ENCODE peak calls at places on chromosomes 6 and 20, in four cellular contexts. U is CD4-positive, alpha-beta memory T cell; M is psoas muscle; K is PC-3. R is an unnamed sample.

GRCh38 chr6:83908813-83909212 is 49.3 kb downstream of the CYB5R4 start:
- DNase-seq in U (no peak), M (no peak), K (peak; percentile 21), R (no peak)

GRCh38 chr20:35398660-35399144 is 13.1 kb downstream of the UQCC1 start:
- DNase-seq in U (no peak), M (no peak), K (no peak), R (no peak)

GRCh38 chr6:151914475-151914874 is 107.0 kb downstream of the ESR1 start:
- DNase-seq in U (no peak), M (no peak), K (peak; percentile 84), R (no peak)

GRCh38 chr6:90604546-90604945 is 17.7 kb upstream of the MAP3K7 start:
- DNase-seq in U (no peak), M (no peak), K (no peak), R (no peak)

GRCh38 chr6:89952361-89952680 is 58.1 kb downstream of the GJA10 start:
- DNase-seq in U (no peak), M (no peak), K (no peak), R (no peak)

GRCh38 chr6:15818044-15818443 is 155.2 kb upstream of the DTNBP1 start:
- DNase-seq in U (no peak), M (no peak), K (no peak), R (no peak)

GRCh38 chr6:112017169-112017568 is 36.7 kb upstream of the CCN6 start:
- DNase-seq in U (no peak), M (no peak), K (no peak), R (no peak)

GRCh38 chr6:45436544-45437440 is 59.1 kb upstream of the SUPT3H start:
- DNase-seq in U (peak; percentile 32), M (no peak), K (peak; percentile 65), R (no peak)

GRCh38 chr20:38979434-38979833 is 17.3 kb downstream of the DHX35 start:
- DNase-seq in U (no peak), M (no peak), K (no peak), R (no peak)

GRCh38 chr6:151740820-151741219 is 66.7 kb upstream of the ESR1 start:
- DNase-seq in U (no peak), M (no peak), K (no peak), R (no peak)

GRCh38 chr6:37323568-37323967 is 30.2 kb upstream of the RNF8 start:
- DNase-seq in U (no peak), M (no peak), K (no peak), R (no peak)

GRCh38 chr6:145247677-145248419 is 487.5 kb downstream of the EPM2A start:
- DNase-seq in U (no peak), M (no peak), K (peak; percentile 87), R (no peak)

GRCh38 chr6:107789361-107789760 is 34.8 kb downstream of the SCML4 start:
- DNase-seq in U (no peak), M (no peak), K (no peak), R (no peak)

GRCh38 chr6:50087231-50087954 is 37.7 kb upstream of the DEFB112 start:
- DNase-seq in U (no peak), M (no peak), K (peak; percentile 61), R (no peak)

GRCh38 chr6:46451343-46451742 is 39.9 kb downstream of the RCAN2 start:
- DNase-seq in U (no peak), M (no peak), K (no peak), R (no peak)

GRCh38 chr20:34938466-34939163 is 17.0 kb downstream of the GSS start:
- DNase-seq in U (no peak), M (peak; percentile 80), K (no peak), R (no peak)

GRCh38 chr6:134502614-134503541 is 185.0 kb upstream of the SGK1 start:
- DNase-seq in U (no peak), M (no peak), K (no peak), R (no peak)

GRCh38 chr20:10790013-10790412 is 116.2 kb upstream of the JAG1 start:
- DNase-seq in U (no peak), M (no peak), K (no peak), R (no peak)

GRCh38 chr6:68990313-68990712 is 355.2 kb downstream of the ADGRB3 start:
- DNase-seq in U (no peak), M (no peak), K (no peak), R (no peak)

GRCh38 chr20:33180169-33180568 is 12.2 kb downstream of the BPIFA2 start:
- DNase-seq in U (no peak), M (no peak), K (no peak), R (no peak)

GRCh38 chr20:50765674-50766073 is 29.2 kb upstream of the BCAS4 start:
- DNase-seq in U (no peak), M (no peak), K (no peak), R (no peak)

GRCh38 chr20:57882451-57883161 is 172.8 kb upstream of the PMEPA1 start:
- DNase-seq in U (no peak), M (no peak), K (peak; percentile 85), R (no peak)

GRCh38 chr6:166705070-166705469 is 78.0 kb upstream of the RPS6KA2 start:
- DNase-seq in U (no peak), M (no peak), K (no peak), R (no peak)

GRCh38 chr6:127956260-127956888 is 55.5 kb upstream of the THEMIS start:
- DNase-seq in U (no peak), M (no peak), K (peak; percentile 37), R (no peak)

GRCh38 chr6:79427721-79428120 is 109.5 kb downstream of the LCA5 start:
- DNase-seq in U (no peak), M (no peak), K (no peak), R (no peak)

GRCh38 chr20:11919571-11919970 is 1.9 kb downstream of the BTBD3 start:
- DNase-seq in U (no peak), M (no peak), K (no peak), R (no peak)

GRCh38 chr6:71556141-71556540 is 267.5 kb downstream of the OGFRL1 start:
- DNase-seq in U (no peak), M (no peak), K (no peak), R (no peak)

GRCh38 chr6:52364480-52365166 is 2.7 kb downstream of the PAQR8 start:
- DNase-seq in U (no peak), M (no peak), K (no peak), R (no peak)

GRCh38 chr20:26207237-26207966 is 510.7 kb upstream of the ZNF337 start:
- DNase-seq in U (no peak), M (no peak), K (no peak), R (no peak)
- H3K27me3 ChIP-seq in U (no peaks in the 10 kb centered on the region), M (peaks cover 39% of the 10 kb centered on the region), K (no peaks in the 10 kb centered on the region), R (peaks cover 5% of the 10 kb centered on the region)

GRCh38 chr20:37254114-37254878 is 7.3 kb downstream of the GHRH start:
- DNase-seq in U (no peak), M (no peak), K (no peak), R (no peak)

GRCh38 chr20:37257993-37258392 is 3.6 kb downstream of the GHRH start:
- DNase-seq in U (no peak), M (no peak), K (no peak), R (no peak)

GRCh38 chr20:37257530-37257929 is 4.1 kb downstream of the GHRH start:
- DNase-seq in U (no peak), M (no peak), K (no peak), R (no peak)

GRCh38 chr20:37259031-37259430 is 2.6 kb downstream of the GHRH start:
- DNase-seq in U (no peak), M (no peak), K (no peak), R (no peak)

DNA sequence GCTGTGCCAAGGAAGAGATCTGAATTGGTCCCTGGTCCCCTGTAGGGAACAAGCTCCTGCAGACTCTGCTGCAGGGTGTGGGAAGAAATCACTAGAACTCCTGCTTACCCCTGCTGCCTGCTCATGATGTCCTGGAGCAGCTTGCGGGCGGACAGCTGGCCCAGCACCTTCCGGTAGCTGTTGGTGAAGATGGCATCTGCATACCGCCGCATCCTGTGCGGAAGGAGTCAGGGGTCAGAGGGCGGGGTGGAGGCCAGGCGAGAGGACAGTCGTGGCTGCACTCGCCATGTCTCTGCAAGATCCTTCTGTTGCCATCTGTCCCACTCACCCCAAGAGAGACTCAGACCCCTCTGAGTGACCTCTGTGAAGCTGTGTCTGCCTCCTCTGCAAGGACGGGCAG is 5.3 kb downstream of the GHRH start:
- DNase-seq in U (no peak), M (no peak), K (no peak), R (no peak)
- H3K27me3 ChIP-seq in U (no peaks in the 10 kb centered on the region), M (no peaks in the 10 kb centered on the region), K (peaks cover 11% of the 10 kb centered on the region), R (no peaks in the 10 kb centered on the region)

GRCh38 chr20:2946988-2947961 is 74.0 kb downstream of the PTPRA start:
- DNase-seq in U (no peak), M (no peak), K (no peak), R (no peak)
- H3K27me3 ChIP-seq in U (no peaks in the 10 kb centered on the region), M (no peaks in the 10 kb centered on the region), K (no peaks in the 10 kb centered on the region), R (no peaks in the 10 kb centered on the region)

DNA sequence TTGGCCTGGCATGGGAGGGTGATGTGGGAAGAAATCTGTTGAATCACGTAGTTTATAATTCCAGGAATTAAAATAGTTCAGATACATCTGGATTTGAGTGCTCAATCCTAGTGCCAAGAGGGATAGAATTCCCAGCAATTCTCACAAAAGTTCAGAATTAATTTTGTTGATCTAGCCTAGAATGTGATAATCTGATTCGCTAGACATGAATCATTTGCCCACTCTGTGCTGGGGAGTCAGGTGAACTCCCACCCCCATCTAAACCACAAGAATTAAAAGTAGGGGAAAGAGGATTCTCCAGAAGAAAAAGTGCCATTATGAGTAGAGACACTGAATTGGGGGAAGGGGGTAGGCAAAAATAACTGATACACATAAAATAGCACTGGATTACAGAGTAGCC is 85.0 kb downstream of the LIN28B start:
- DNase-seq in U (no peak), M (no peak), K (peak; percentile 49), R (no peak)
- H3K27me3 ChIP-seq in U (no peaks in the 10 kb centered on the region), M (no peaks in the 10 kb centered on the region), K (no peaks in the 10 kb centered on the region), R (no peaks in the 10 kb centered on the region)

GRCh38 chr20:46102940-46103339 is 13.2 kb upstream of the NCOA5 start:
- DNase-seq in U (no peak), M (no peak), K (no peak), R (no peak)
- H3K27me3 ChIP-seq in U (peaks cover 20% of the 10 kb centered on the region), M (peaks cover 65% of the 10 kb centered on the region), K (peaks cover 74% of the 10 kb centered on the region), R (peaks cover 17% of the 10 kb centered on the region)

GRCh38 chr6:125688138-125688537 is 61.3 kb upstream of the HEY2 start:
- DNase-seq in U (no peak), M (no peak), K (no peak), R (no peak)
- H3K27me3 ChIP-seq in U (no peaks in the 10 kb centered on the region), M (no peaks in the 10 kb centered on the region), K (peaks cover 3% of the 10 kb centered on the region), R (no peaks in the 10 kb centered on the region)

GRCh38 chr6:75830959-75831885 is 82.2 kb downstream of the MYO6 start:
- DNase-seq in U (no peak), M (no peak), K (no peak), R (no peak)
- H3K27me3 ChIP-seq in U (no peaks in the 10 kb centered on the region), M (no peaks in the 10 kb centered on the region), K (no peaks in the 10 kb centered on the region), R (no peaks in the 10 kb centered on the region)

R was measured in effector memory CD4-positive, alpha-beta T cell.